ENCODE peak calls at places on chromosomes 4 and X, in four cellular contexts. L is H1, S is neuronal stem cell, C is IMR-90. N is an unnamed sample.

GRCh38 chr4:166422475-166422874 is 549.4 kb downstream of the TLL1 start:
- DNase-seq in L (no peak), S (no peak), C (peak; percentile 2), N (no peak)

GRCh38 chrX:15869695-15870094 is 15.1 kb upstream of the AP1S2 start:
- DNase-seq in L (no peak), S (no peak), C (no peak), N (no peak)

GRCh38 chrX:136215559-136215958 is 35.6 kb downstream of the MAP7D3 start:
- DNase-seq in L (no peak), S (no peak), C (peak; percentile 34), N (no peak)

GRCh38 chr4:118676128-118676527 is 9.1 kb upstream of the METTL14 start:
- DNase-seq in L (no peak), S (no peak), C (no peak), N (no peak)

GRCh38 chr4:78784255-78784654 is 8.1 kb downstream of the BMP2K start:
- DNase-seq in L (no peak), S (no peak), C (peak; percentile 90), N (no peak)

GRCh38 chr4:15805583-15806517 is 27.7 kb downstream of the CD38 start:
- DNase-seq in L (no peak), S (peak; percentile 61), C (peak; percentile 63), N (peak; percentile 82)

GRCh38 chr4:4606321-4606720 is 64.5 kb upstream of the STX18 start:
- DNase-seq in L (no peak), S (no peak), C (peak; percentile 65), N (no peak)

GRCh38 chr4:52950226-52950625 is 88.1 kb downstream of the RASL11B start:
- DNase-seq in L (peak; percentile 17), S (no peak), C (no peak), N (peak; percentile 70)

GRCh38 chr4:104491396-104491821 is 3.3 kb downstream of the CXXC4 start:
- DNase-seq in L (no peak), S (peak; percentile 69), C (no peak), N (peak; percentile 69)

GRCh38 chr4:24791043-24791442 is 4.3 kb upstream of the SOD3 start:
- DNase-seq in L (no peak), S (no peak), C (no peak), N (no peak)

GRCh38 chr4:52317361-52317879 is 266.3 kb downstream of the SPATA18 start:
- DNase-seq in L (no peak), S (no peak), C (no peak), N (no peak)

GRCh38 chr4:38151870-38152269 is 191.7 kb downstream of the PTTG2 start:
- DNase-seq in L (no peak), S (no peak), C (no peak), N (no peak)

GRCh38 chrX:18377802-18378201 is 23.3 kb upstream of the SCML2 start:
- DNase-seq in L (no peak), S (no peak), C (peak; percentile 8), N (peak; percentile 60)

GRCh38 chr4:10104211-10104990 is 12.2 kb downstream of the WDR1 start:
- DNase-seq in L (no peak), S (no peak), C (no peak), N (no peak)

GRCh38 chrX:69306063-69306404 is 140.8 kb upstream of the PJA1 start:
- DNase-seq in L (no peak), S (no peak), C (no peak), N (no peak)

GRCh38 chrX:154516655-154517100 is 646 bp upstream of the FAM3A start:
- DNase-seq in L (no peak), S (no peak), C (peak; percentile 54), N (peak; percentile 65)

GRCh38 chrX:85379174-85379907 is at the start of gene POF1B:
- DNase-seq in L (no peak), S (no peak), C (no peak), N (peak; percentile 26)

GRCh38 chr4:55444822-55445221 is 49.1 kb downstream of the TMEM165 start:
- DNase-seq in L (no peak), S (no peak), C (peak; percentile 51), N (peak; percentile 33)

GRCh38 chr4:9916346-9916745 is 105.0 kb downstream of the SLC2A9 start:
- DNase-seq in L (no peak), S (no peak), C (no peak), N (no peak)

GRCh38 chr4:128676095-128676494 is 133.4 kb upstream of the JADE1 start:
- DNase-seq in L (no peak), S (no peak), C (no peak), N (no peak)

GRCh38 chr4:142435599-142436235 is 410.4 kb downstream of the INPP4B start:
- DNase-seq in L (peak; percentile 44), S (peak; percentile 17), C (no peak), N (peak; percentile 93)

GRCh38 chr4:170386511-170386910 is 296.8 kb upstream of the AADAT start:
- DNase-seq in L (no peak), S (no peak), C (no peak), N (no peak)

GRCh38 chr4:88690355-88690754 is 7.3 kb downstream of the NAP1L5 start:
- DNase-seq in L (no peak), S (no peak), C (peak; percentile 64), N (peak; percentile 29)

GRCh38 chrX:129823115-129823514 is 20.6 kb downstream of the ZDHHC9 start:
- DNase-seq in L (no peak), S (no peak), C (peak; percentile 15), N (peak; percentile 39)

GRCh38 chr4:123869517-123870282 is 473.1 kb downstream of the SPRY1 start:
- DNase-seq in L (no peak), S (no peak), C (no peak), N (no peak)

GRCh38 chr4:83961575-83961974 is 425.7 kb downstream of the GPAT3 start:
- DNase-seq in L (no peak), S (no peak), C (peak; percentile 23), N (no peak)

GRCh38 chr4:149999485-150000074 is 78.7 kb upstream of the DCLK2 start:
- DNase-seq in L (no peak), S (peak; percentile 15), C (peak; percentile 87), N (peak; percentile 65)

GRCh38 chrX:49915352-49916222 is 6.8 kb upstream of the CLCN5 start:
- DNase-seq in L (no peak), S (peak; percentile 32), C (peak; percentile 62), N (peak; percentile 51)

GRCh38 chr4:23815351-23815750 is 74.5 kb downstream of the PPARGC1A start:
- DNase-seq in L (no peak), S (no peak), C (no peak), N (no peak)

GRCh38 chr4:162241857-162242256 is 78.1 kb upstream of the FSTL5 start:
- DNase-seq in L (no peak), S (no peak), C (no peak), N (no peak)

GRCh38 chr4:98658287-98659105 is at the start of gene TSPAN5:
- DNase-seq in L (no peak), S (peak; percentile 85), C (peak; percentile 67), N (peak; percentile 84)

GRCh38 chr4:150176559-150176958 is 98.3 kb downstream of the DCLK2 start:
- DNase-seq in L (no peak), S (no peak), C (peak; percentile 55), N (no peak)

GRCh38 chr4:158484173-158484885 is 37.4 kb upstream of the RXFP1 start:
- DNase-seq in L (no peak), S (no peak), C (peak; percentile 61), N (no peak)

GRCh38 chr4:1511441-1512041 is 105.3 kb upstream of the NKX1-1 start:
- DNase-seq in L (no peak), S (no peak), C (peak; percentile 36), N (peak; percentile 79)

GRCh38 chrX:46683023-46683422 is 75.9 kb downstream of the SLC9A7 start:
- DNase-seq in L (no peak), S (no peak), C (peak; percentile 22), N (peak; percentile 39)

GRCh38 chrX:119870626-119871131 is 854 bp downstream of the RNF113A start:
- DNase-seq in L (no peak), S (no peak), C (peak; percentile 23), N (peak; percentile 10)

GRCh38 chrX:15820106-15821073 is 30.1 kb downstream of the ZRSR2 start:
- DNase-seq in L (no peak), S (no peak), C (peak; percentile 71), N (no peak)

GRCh38 chr4:88144048-88144447 is 14.4 kb downstream of the ABCG2 start:
- DNase-seq in L (peak; percentile 56), S (no peak), C (no peak), N (peak; percentile 85)

GRCh38 chr4:141153751-141154510 is 20.7 kb upstream of the RNF150 start:
- DNase-seq in L (no peak), S (no peak), C (peak; percentile 59), N (no peak)

DNA sequence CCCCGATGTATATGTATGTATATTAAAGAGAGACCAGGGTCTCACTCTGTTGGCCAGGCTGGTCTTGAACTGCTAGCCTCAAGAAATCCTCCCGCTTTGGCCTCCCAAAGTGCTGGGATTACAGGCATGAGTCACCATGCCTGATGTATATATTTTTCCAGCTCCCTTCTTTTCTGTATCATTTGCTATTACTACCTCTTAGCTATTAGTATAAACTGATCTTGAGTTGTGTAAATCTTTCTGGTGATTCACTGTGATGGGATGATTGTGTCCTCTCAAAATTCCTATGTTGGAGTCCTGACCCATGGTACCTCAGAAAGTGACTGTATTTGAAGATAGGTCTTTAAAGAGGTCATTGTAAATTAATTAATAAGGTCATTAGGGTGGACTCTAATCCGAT is 53.1 kb downstream of the HPRT1 start:
- DNase-seq in L (no peak), S (no peak), C (peak; percentile 74), N (no peak)
- H3K18ac ChIP-seq in L (no peak overlapping the region), S (no peak overlapping the region), C (peak overlapping the region; percentile 90), N (no peak overlapping the region)

GRCh38 chr4:6728320-6729029 is 12.5 kb downstream of the BLOC1S4 start:
- DNase-seq in L (no peak), S (no peak), C (no peak), N (no peak)
- H2BK15ac ChIP-seq in L (peak overlapping the region; percentile 72), S (no peak overlapping the region), C (no peak overlapping the region), N (no peak overlapping the region)

DNA sequence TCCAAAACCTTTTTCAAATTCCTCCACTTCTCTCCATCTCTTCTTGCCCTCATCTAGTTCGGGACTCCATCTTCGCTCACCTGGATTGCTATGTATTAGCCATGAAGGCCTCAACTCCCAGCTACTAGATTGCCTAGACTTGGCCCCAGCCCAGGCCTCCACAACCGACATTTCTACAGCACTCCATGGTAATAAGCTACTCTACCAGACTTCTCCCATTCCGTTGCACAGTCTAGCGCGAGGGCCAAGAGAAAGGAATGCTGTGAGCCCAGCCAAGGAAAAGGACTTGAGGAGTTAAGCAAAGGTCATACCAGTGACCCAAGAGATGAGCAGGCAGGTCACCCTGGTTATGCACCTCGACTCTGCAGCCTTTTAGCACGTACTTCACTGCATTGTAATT is 75.7 kb downstream of the SOWAHB start:
- DNase-seq in L (no peak), S (no peak), C (no peak), N (no peak)
- H3K18ac ChIP-seq in L (no peak overlapping the region), S (no peak overlapping the region), C (peak overlapping the region; percentile 45), N (no peak overlapping the region)

GRCh38 chr4:121990489-121990888 is 38.6 kb upstream of the TRPC3 start:
- DNase-seq in L (no peak), S (no peak), C (no peak), N (no peak)
- H2BK15ac ChIP-seq in L (no peak overlapping the region), S (no peak overlapping the region), C (no peak overlapping the region), N (no peak overlapping the region)

GRCh38 chr4:121712001-121712655 is 15.3 kb upstream of the ANXA5 start:
- DNase-seq in L (no peak), S (no peak), C (no peak), N (no peak)
- H3K18ac ChIP-seq in L (peak overlapping the region; percentile 14), S (no peak overlapping the region), C (peak overlapping the region; percentile 43), N (peak overlapping the region; percentile 20)

GRCh38 chr4:8202108-8202507 is 3.0 kb downstream of the SH3TC1 start:
- DNase-seq in L (no peak), S (no peak), C (no peak), N (no peak)
- H2BK15ac ChIP-seq in L (no peak overlapping the region), S (peak overlapping the region; percentile 78), C (no peak overlapping the region), N (no peak overlapping the region)